ENCODE peak calls at places on chromosomes 16 and 17, in four cellular contexts. B, D, I and O are unnamed samples.
A peak's percentile ranks its signal among the peaks of the same experiment; 100 is the strongest.

GRCh38 chr17:18360518-18360917 is 2.8 kb downstream of the SHMT1 start:
- DNase-seq in B (no peak), D (no peak), I (no peak), O (no peak)

GRCh38 chr16:24681793-24682192 is 47.7 kb upstream of the TNRC6A start:
- DNase-seq in B (no peak), D (peak; percentile 54), I (no peak), O (no peak)

GRCh38 chr16:79190542-79190941 is 410.0 kb downstream of the MAF start:
- DNase-seq in B (no peak), D (no peak), I (no peak), O (no peak)

GRCh38 chr16:28505489-28506137 is 1.0 kb downstream of the IL27 start:
- DNase-seq in B (no peak), D (no peak), I (no peak), O (no peak)

GRCh38 chr17:15446036-15446435 is 21.4 kb downstream of the CDRT4 start:
- DNase-seq in B (no peak), D (no peak), I (no peak), O (no peak)

GRCh38 chr16:57348361-57348760 is 10.2 kb upstream of the CCL22 start:
- DNase-seq in B (no peak), D (no peak), I (no peak), O (no peak)

GRCh38 chr16:1781758-1782407 is 488 bp downstream of the SPSB3 start:
- DNase-seq in B (peak; percentile 73), D (no peak), I (peak; percentile 26), O (no peak)

GRCh38 chr17:73342057-73342522 is 30.3 kb upstream of the CDC42EP4 start:
- DNase-seq in B (no peak), D (peak; percentile 96), I (peak; percentile 12), O (peak; percentile 52)

GRCh38 chr17:2090804-2091534 is 36.1 kb downstream of the HIC1 start:
- DNase-seq in B (no peak), D (peak; percentile 94), I (no peak), O (peak; percentile 85)

GRCh38 chr17:7982666-7983065 is 19.7 kb upstream of the GUCY2D start:
- DNase-seq in B (no peak), D (peak; percentile 66), I (peak; percentile 26), O (no peak)

GRCh38 chr17:81923302-81924260 is 4.0 kb downstream of the MAFG start:
- DNase-seq in B (no peak), D (peak; percentile 87), I (peak; percentile 88), O (peak; percentile 30)

GRCh38 chr16:53888222-53888621 is 184.3 kb downstream of the FTO start:
- DNase-seq in B (no peak), D (no peak), I (no peak), O (no peak)

GRCh38 chr17:28720247-28720996 is 637 bp downstream of the RPL23A start:
- DNase-seq in B (peak; percentile 77), D (no peak), I (peak; percentile 18), O (no peak)